ENCODE peak calls at places on chromosomes 7 and 10, in seven cellular contexts. B, F, W, D, E, V and S are unnamed samples.

GRCh38 chr7:101066858-101067227 is 18.4 kb upstream of the TRIM56 start:
- DNase-seq in W (no peak), V (no peak), D (peak), F (no peak), E (no peak), B (no peak), S (no peak)

GRCh38 chr10:132906106-132906505 is 36.3 kb downstream of the CFAP46 start:
- DNase-seq in F (no peak), W (no peak), B (no peak), V (no peak), E (no peak), D (peak), S (no peak)

GRCh38 chr7:75958802-75959543 is 35.4 kb downstream of the TMEM120A start:
- DNase-seq in B (no peak), F (no peak), D (no peak), E (peak), V (no peak), W (peak), S (no peak)

GRCh38 chr7:2106920-2107319 is 125.8 kb downstream of the MAD1L1 start:
- DNase-seq in F (peak), V (no peak), D (no peak), W (no peak), E (no peak), B (peak), S (no peak)

GRCh38 chr7:116512524-116513188 is 12.2 kb upstream of the CAV1 start:
- DNase-seq in E (peak), F (no peak), V (no peak), B (peak), D (no peak), W (no peak), S (no peak)

GRCh38 chr7:28458732-28459131 is 46.4 kb downstream of the CREB5 start:
- DNase-seq in E (no peak), V (no peak), F (no peak), B (no peak), D (no peak), W (no peak), S (no peak)

GRCh38 chr10:124994573-124995473 is 52.9 kb downstream of the ZRANB1 start:
- DNase-seq in E (no peak), V (peak), D (peak), W (no peak), B (no peak), F (no peak), S (no peak)

GRCh38 chr7:18361756-18362155 is 133.8 kb upstream of the HDAC9 start:
- DNase-seq in V (no peak), D (no peak), W (no peak), B (peak), E (no peak), F (peak), S (no peak)

GRCh38 chr7:9718071-9718470 is 1255.6 kb upstream of the PHF14 start:
- DNase-seq in W (no peak), V (no peak), D (no peak), F (no peak), B (no peak), E (no peak), S (no peak)

GRCh38 chr10:105195831-105196230 is 554.7 kb downstream of the SORCS3 start:
- DNase-seq in V (no peak), D (no peak), W (peak), E (no peak), B (no peak), F (no peak), S (no peak)

GRCh38 chr7:129914536-129915272 is 38.1 kb downstream of the UBE2H start:
- DNase-seq in V (no peak), D (no peak), B (peak), E (no peak), F (no peak), W (no peak), S (no peak)

GRCh38 chr7:139571651-139572050 is 48.2 kb downstream of the CLEC2L start:
- DNase-seq in W (no peak), B (no peak), D (no peak), V (no peak), F (no peak), E (no peak), S (no peak)

GRCh38 chr7:44587843-44588711 is 6.0 kb upstream of the TMED4 start:
- DNase-seq in E (peak), V (peak), F (peak), B (peak), D (no peak), W (peak), S (peak)

GRCh38 chr10:119375574-119376265 is 166.8 kb downstream of the RGS10 start:
- DNase-seq in V (no peak), B (peak), E (peak), D (no peak), W (no peak), F (peak), S (no peak)

GRCh38 chr10:121683366-121683765 is 85.1 kb upstream of the FGFR2 start:
- DNase-seq in V (no peak), W (no peak), D (no peak), F (no peak), E (no peak), B (no peak), S (no peak)

GRCh38 chr10:76550806-76551205 is 1086.8 kb downstream of the KCNMA1 start:
- DNase-seq in V (no peak), B (peak), E (peak), W (no peak), D (no peak), F (no peak), S (no peak)

GRCh38 chr10:28668363-28669226 is 8.7 kb upstream of the BAMBI start:
- DNase-seq in V (peak), E (peak), B (peak), W (no peak), D (peak), F (peak), S (peak)

GRCh38 chr7:94655562-94655883 is 410 bp downstream of the SGCE start:
- DNase-seq in F (no peak), E (no peak), W (no peak), V (no peak), D (peak), B (peak), S (no peak)

GRCh38 chr7:30906520-30907240 is 5.0 kb upstream of the AQP1 start:
- DNase-seq in V (no peak), F (peak), E (no peak), W (no peak), B (peak), D (no peak), S (no peak)

GRCh38 chr7:2687338-2687869 is 598 bp upstream of the AMZ1 start:
- DNase-seq in D (peak), F (peak), B (peak), V (no peak), W (no peak), E (peak), S (no peak)

GRCh38 chr10:102416181-102417094 is 2.1 kb downstream of the PSD start:
- DNase-seq in D (no peak), E (no peak), V (no peak), W (no peak), F (no peak), B (no peak), S (no peak)

GRCh38 chr10:43209064-43209455 is 57.8 kb downstream of the RASGEF1A start:
- DNase-seq in E (no peak), B (no peak), V (no peak), D (peak), F (no peak), W (no peak), S (no peak)

GRCh38 chr7:102412548-102412947 is 16.4 kb downstream of the PRKRIP1 start:
- DNase-seq in V (no peak), F (peak), E (peak), D (no peak), B (peak), W (no peak), S (peak)

GRCh38 chr10:7193369-7193768 is 217.5 kb downstream of the SFMBT2 start:
- DNase-seq in F (no peak), V (no peak), D (no peak), W (no peak), B (no peak), E (no peak), S (no peak)

GRCh38 chr10:125209591-125210373 is 49.4 kb upstream of the CTBP2 start:
- DNase-seq in V (no peak), E (peak), D (no peak), F (no peak), W (no peak), B (peak), S (no peak)

GRCh38 chr7:28654111-28654510 is 241.8 kb downstream of the CREB5 start:
- DNase-seq in E (no peak), W (no peak), V (no peak), B (no peak), D (no peak), F (no peak), S (no peak)

GRCh38 chr7:100957832-100958421 is 8.6 kb downstream of the MUC3A start:
- DNase-seq in E (peak), B (peak), W (peak), D (no peak), V (no peak), F (no peak), S (no peak)

GRCh38 chr10:3729397-3729796 is 55.6 kb downstream of the KLF6 start:
- DNase-seq in E (peak), F (peak), W (no peak), B (peak), D (no peak), V (no peak), S (no peak)

GRCh38 chr10:21776883-21777282 is 226.6 kb downstream of the DNAJC1 start:
- DNase-seq in D (no peak), V (no peak), B (no peak), F (no peak), E (no peak), W (no peak), S (no peak)

GRCh38 chr7:21939136-21939857 is 6.4 kb downstream of the CDCA7L start:
- DNase-seq in W (no peak), D (no peak), B (peak), E (no peak), F (peak), V (peak), S (no peak)

GRCh38 chr7:27361522-27361921 is 118.9 kb downstream of the EVX1 start:
- DNase-seq in F (no peak), W (no peak), D (no peak), V (no peak), E (no peak), B (no peak), S (no peak)

GRCh38 chr7:123410273-123410928 is 124.0 kb downstream of the IQUB start:
- DNase-seq in B (peak), F (peak), V (no peak), W (no peak), E (peak), D (no peak), S (no peak)

GRCh38 chr7:25795824-25796235 is 356.2 kb upstream of the NFE2L3 start:
- DNase-seq in W (no peak), E (peak), D (no peak), F (peak), V (no peak), B (peak), S (no peak)

GRCh38 chr10:114408112-114408967 is 4.0 kb upstream of the AFAP1L2 start:
- DNase-seq in F (no peak), D (no peak), B (no peak), W (no peak), E (no peak), V (no peak), S (no peak)

GRCh38 chr10:118472415-118472814 is 123.0 kb downstream of the PRLHR start:
- DNase-seq in V (no peak), D (no peak), E (no peak), W (no peak), F (peak), B (no peak), S (no peak)

GRCh38 chr10:110772454-110773025 is 99.2 kb upstream of the PDCD4 start:
- DNase-seq in W (no peak), D (no peak), V (no peak), E (no peak), B (no peak), F (no peak), S (no peak)

GRCh38 chr10:43688348-43688892 is 39.7 kb upstream of the ZNF32 start:
- DNase-seq in V (no peak), D (no peak), B (no peak), W (no peak), F (no peak), E (no peak), S (no peak)

GRCh38 chr7:108413782-108414492 is 42.3 kb downstream of the NRCAM start:
- DNase-seq in D (no peak), F (peak), V (no peak), B (peak), E (peak), W (no peak), S (no peak)

DNA sequence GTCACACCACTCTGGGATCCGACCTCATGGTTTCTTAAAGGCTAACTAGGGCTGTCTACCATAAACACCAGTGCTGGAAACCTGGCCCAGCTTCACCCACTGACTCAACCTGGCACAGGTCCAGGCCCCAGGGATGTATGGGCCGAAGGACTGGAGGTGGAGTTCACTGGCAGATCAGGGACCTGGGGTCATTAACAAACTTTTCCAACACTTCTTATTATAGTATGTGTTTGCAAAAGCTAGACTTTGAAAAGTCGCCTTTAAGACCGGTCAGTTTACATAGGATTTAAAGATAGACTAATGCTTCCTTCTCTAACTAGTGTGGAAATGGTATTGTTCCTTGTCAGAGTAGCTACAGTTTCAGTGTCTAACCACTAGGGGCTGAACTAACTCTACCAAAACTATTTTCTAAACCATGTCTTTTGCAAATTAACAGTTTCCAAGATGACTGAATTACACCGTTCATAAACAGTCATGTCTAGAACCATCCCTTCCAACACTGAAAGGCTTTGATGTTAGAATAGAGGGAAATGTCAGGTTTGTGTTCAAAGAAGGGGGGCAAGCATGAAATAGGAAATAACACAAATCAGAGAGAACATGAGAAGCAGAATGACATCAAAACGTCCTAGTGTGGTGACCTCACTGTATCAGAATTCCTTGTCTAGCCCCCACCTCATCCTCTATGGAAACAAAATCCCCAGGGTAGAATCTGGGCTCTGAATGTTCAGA is 29.7 kb downstream of the STN1 start:
- DNase-seq in V (peak), F (peak), W (peak), E (peak), B (peak), D (peak), S (peak)
- H3K4me3 ChIP-seq in V (no peak), F (no peak), W (no peak), E (no peak), B (no peak), D (no peak), S (no peak)

GRCh38 chr7:874036-874749 is 2.2 kb upstream of the GET4 start:
- DNase-seq in F (no peak), W (no peak), B (peak), V (no peak), D (no peak), E (peak), S (no peak)

GRCh38 chr7:875051-875450 is 1.3 kb upstream of the GET4 start:
- DNase-seq in W (no peak), E (no peak), V (no peak), B (no peak), D (no peak), F (no peak), S (no peak)

GRCh38 chr7:871900-872537 is 4.3 kb upstream of the GET4 start:
- DNase-seq in E (no peak), W (no peak), D (no peak), V (no peak), B (no peak), F (no peak), S (no peak)

GRCh38 chr7:875476-876076 is 778 bp upstream of the GET4 start:
- DNase-seq in D (peak), W (no peak), B (no peak), F (no peak), E (no peak), V (peak), S (no peak)

DNA sequence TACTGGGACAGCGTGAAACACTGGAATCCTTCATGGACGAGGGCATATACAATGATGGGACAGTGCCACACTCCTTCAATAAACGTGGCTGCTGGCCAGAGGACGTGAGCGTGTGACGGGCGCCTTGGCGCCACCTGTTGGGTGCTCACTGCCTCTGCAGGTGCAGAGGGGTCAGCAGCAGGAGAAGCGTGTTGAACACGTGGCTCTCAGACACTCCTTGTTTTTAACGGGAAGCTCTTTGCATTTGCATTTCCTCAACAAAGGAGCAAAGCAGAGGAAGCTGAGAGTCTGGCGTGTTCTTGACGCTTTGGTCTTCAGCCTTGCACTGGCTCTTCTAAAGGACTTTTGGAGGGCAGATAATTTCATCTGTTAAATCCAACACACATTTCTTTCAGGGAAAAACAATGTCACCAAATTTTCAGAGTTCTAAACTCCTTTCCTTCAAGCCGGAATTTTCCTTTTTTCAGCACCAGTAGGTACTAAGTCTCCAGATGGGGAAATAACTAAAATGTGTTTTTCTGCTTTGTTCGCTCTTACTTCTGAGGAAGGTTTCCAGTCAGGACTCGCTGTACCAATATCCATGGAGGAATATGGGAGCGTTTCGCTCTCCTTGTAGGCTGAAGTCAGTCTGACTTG is 2.9 kb upstream of the GET4 start:
- DNase-seq in F (peak), V (peak), B (peak), D (peak), E (peak), W (peak), S (peak)
- H3K27ac ChIP-seq in F (peak), V (peak), B (peak), D (peak), E (no peak), W (peak), S (no peak)

GRCh38 chr7:148698397-148699023 is at the start of gene CUL1:
- DNase-seq in E (peak), F (peak), W (peak), D (peak), B (peak), V (peak), S (peak)

GRCh38 chr7:148695953-148696352 is 2.8 kb upstream of the CUL1 start:
- DNase-seq in F (peak), B (no peak), E (peak), V (no peak), W (no peak), D (no peak), S (no peak)

GRCh38 chr7:148697950-148698396 is 730 bp upstream of the CUL1 start:
- DNase-seq in V (no peak), D (no peak), F (peak), W (no peak), B (no peak), E (peak), S (peak)

GRCh38 chr7:148696787-148697186 is 1.9 kb upstream of the CUL1 start:
- DNase-seq in V (no peak), E (no peak), W (no peak), B (no peak), F (no peak), D (no peak), S (no peak)

DNA sequence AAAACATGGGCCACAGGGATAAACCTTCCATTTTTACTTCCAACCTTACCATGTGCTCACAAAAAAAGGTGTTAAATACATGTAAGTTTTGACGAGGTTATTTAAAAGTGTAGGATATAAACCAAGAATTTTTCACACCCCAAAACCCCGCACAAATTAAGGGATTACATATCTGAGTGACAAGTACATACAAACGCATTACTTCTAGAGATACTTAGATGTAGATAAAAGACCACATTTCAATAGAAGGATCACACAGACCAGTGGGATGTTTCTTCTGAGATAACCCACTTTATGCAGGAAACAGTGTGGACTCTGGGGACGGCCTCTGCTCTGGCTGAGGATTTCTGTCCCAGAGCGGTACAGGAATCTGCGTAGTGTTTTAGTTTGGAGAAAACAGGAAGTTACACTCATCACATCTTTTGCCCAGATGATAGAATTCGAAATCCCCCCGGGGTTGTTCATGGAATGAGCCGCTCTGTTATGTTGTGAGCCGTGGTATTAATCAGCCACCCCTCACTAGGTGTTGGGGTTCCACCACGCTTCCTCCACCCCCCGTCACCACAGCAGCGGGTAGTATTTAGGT is 1.4 kb upstream of the CUL1 start:
- DNase-seq in D (no peak), B (peak), F (peak), E (peak), W (no peak), V (no peak), S (peak)
- H3K4me3 ChIP-seq in D (peak), B (peak), F (peak), E (peak), W (peak), V (no peak), S (peak)

DNA sequence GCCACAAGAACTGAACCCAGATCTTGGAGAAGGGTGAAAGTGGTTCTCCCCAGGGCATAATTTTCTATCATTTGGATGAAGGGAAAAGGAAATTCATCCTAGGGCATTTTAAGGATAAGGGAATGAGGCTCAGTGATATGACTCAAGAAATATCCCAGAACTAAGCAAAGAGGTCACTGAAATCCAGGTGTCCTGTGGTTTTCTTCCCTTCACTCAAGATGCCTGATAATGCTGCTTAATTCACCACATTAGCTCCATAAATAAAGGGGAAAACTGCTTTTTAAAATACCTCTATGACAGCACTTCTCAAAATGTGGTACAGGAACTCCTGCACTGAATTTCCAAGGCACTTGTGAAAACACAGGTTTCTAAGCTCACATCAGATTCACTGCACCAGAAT is 2.7 kb downstream of the IFIT3 start:
- DNase-seq in F (no peak), V (no peak), E (no peak), D (no peak), B (no peak), W (no peak), S (no peak)
- H3K27ac ChIP-seq in F (no peak), V (peak), E (no peak), D (peak), B (no peak), W (no peak), S (peak)

GRCh38 chr10:80519936-80520650 is 17.6 kb upstream of the SH2D4B start:
- DNase-seq in F (no peak), E (no peak), V (no peak), D (peak), B (no peak), W (no peak), S (no peak)

GRCh38 chr10:80516506-80517075 is 21.1 kb upstream of the SH2D4B start:
- DNase-seq in B (no peak), W (no peak), D (peak), E (no peak), V (no peak), F (no peak), S (no peak)

GRCh38 chr10:80518807-80519360 is 18.8 kb upstream of the SH2D4B start:
- DNase-seq in W (no peak), V (no peak), B (no peak), D (peak), F (no peak), E (no peak), S (no peak)

GRCh38 chr10:80517416-80518142 is 20.1 kb upstream of the SH2D4B start:
- DNase-seq in V (no peak), F (no peak), E (no peak), B (no peak), W (no peak), D (peak), S (no peak)

GRCh38 chr10:80518143-80518806 is 19.4 kb upstream of the SH2D4B start:
- DNase-seq in F (no peak), V (no peak), D (peak), B (no peak), W (no peak), E (no peak), S (no peak)
- H3K4me3 ChIP-seq in F (no peak), V (no peak), D (no peak), B (no peak), W (no peak), E (no peak), S (no peak)